ENCODE peak calls at places on chromosomes 5 and 9, in ten cellular contexts. One of them, this sample, is unnamed.

GRCh38 chr9:75941577-75942311 is 51.3 kb downstream of the PCSK5 start:
- DNase-seq in stimulated activated CD4-positive, alpha-beta T cell treated with anti-CD3 and anti-CD28 coated beads, Interleukin-2, amount 100 ng/mL, for 48 hours: no peak
- DNase-seq in SHP77 treated with DMSO at 0.1 percent for 48 hours: no peak
- DNase-seq in stimulated activated CD8-positive, alpha-beta memory T cell treated with anti-CD3 and anti-CD28 coated beads, Interleukin-15, amount 100 ng/mL, for 1 hour: no peak
- DNase-seq in stomach: no peak
- DNase-seq in activated naive CD8-positive, alpha-beta T cell treated with anti-CD3 and anti-CD28 coated beads, Interleukin-2, amount 50 U/mL, for 24 hours: no peak
- DNase-seq in activated CD8-positive, alpha-beta memory T cell treated with anti-CD3 and anti-CD28 coated beads for 4 hours: no peak
- DNase-seq in brain microvascular endothelial cell: no peak
- DNase-seq in hypothalamus: no peak
- DNase-seq in sciatic nerve: no peak
- DNase-seq in this sample: no peak

GRCh38 chr5:177592010-177592834 is at the start of gene TMED9:
- DNase-seq in stimulated activated CD4-positive, alpha-beta T cell treated with anti-CD3 and anti-CD28 coated beads, Interleukin-2, amount 100 ng/mL, for 48 hours: peak; percentile 89
- DNase-seq in SHP77 treated with DMSO at 0.1 percent for 48 hours: peak; percentile 46
- DNase-seq in stimulated activated CD8-positive, alpha-beta memory T cell treated with anti-CD3 and anti-CD28 coated beads, Interleukin-15, amount 100 ng/mL, for 1 hour: peak; percentile 67
- DNase-seq in stomach: peak; percentile 91
- DNase-seq in activated naive CD8-positive, alpha-beta T cell treated with anti-CD3 and anti-CD28 coated beads, Interleukin-2, amount 50 U/mL, for 24 hours: peak; percentile 88
- DNase-seq in activated CD8-positive, alpha-beta memory T cell treated with anti-CD3 and anti-CD28 coated beads for 4 hours: peak; percentile 70
- DNase-seq in brain microvascular endothelial cell: peak; percentile 78
- DNase-seq in hypothalamus: peak; percentile 85
- DNase-seq in sciatic nerve: peak; percentile 90
- DNase-seq in this sample: peak; percentile 88

GRCh38 chr5:133225671-133226152 is 173.9 kb downstream of the HSPA4 start:
- DNase-seq in stimulated activated CD4-positive, alpha-beta T cell treated with anti-CD3 and anti-CD28 coated beads, Interleukin-2, amount 100 ng/mL, for 48 hours: no peak
- DNase-seq in SHP77 treated with DMSO at 0.1 percent for 48 hours: no peak
- DNase-seq in stimulated activated CD8-positive, alpha-beta memory T cell treated with anti-CD3 and anti-CD28 coated beads, Interleukin-15, amount 100 ng/mL, for 1 hour: no peak
- DNase-seq in stomach: no peak
- DNase-seq in activated naive CD8-positive, alpha-beta T cell treated with anti-CD3 and anti-CD28 coated beads, Interleukin-2, amount 50 U/mL, for 24 hours: no peak
- DNase-seq in activated CD8-positive, alpha-beta memory T cell treated with anti-CD3 and anti-CD28 coated beads for 4 hours: no peak
- DNase-seq in brain microvascular endothelial cell: no peak
- DNase-seq in hypothalamus: no peak
- DNase-seq in sciatic nerve: no peak
- DNase-seq in this sample: no peak

GRCh38 chr5:154868702-154869101 is 10.3 kb downstream of the CNOT8 start:
- DNase-seq in stimulated activated CD4-positive, alpha-beta T cell treated with anti-CD3 and anti-CD28 coated beads, Interleukin-2, amount 100 ng/mL, for 48 hours: no peak
- DNase-seq in SHP77 treated with DMSO at 0.1 percent for 48 hours: no peak
- DNase-seq in stimulated activated CD8-positive, alpha-beta memory T cell treated with anti-CD3 and anti-CD28 coated beads, Interleukin-15, amount 100 ng/mL, for 1 hour: no peak
- DNase-seq in stomach: no peak
- DNase-seq in activated naive CD8-positive, alpha-beta T cell treated with anti-CD3 and anti-CD28 coated beads, Interleukin-2, amount 50 U/mL, for 24 hours: no peak
- DNase-seq in activated CD8-positive, alpha-beta memory T cell treated with anti-CD3 and anti-CD28 coated beads for 4 hours: no peak
- DNase-seq in brain microvascular endothelial cell: no peak
- DNase-seq in hypothalamus: no peak
- DNase-seq in sciatic nerve: no peak
- DNase-seq in this sample: peak; percentile 42

GRCh38 chr9:104863180-104863883 is 64.6 kb downstream of the ABCA1 start:
- DNase-seq in stimulated activated CD4-positive, alpha-beta T cell treated with anti-CD3 and anti-CD28 coated beads, Interleukin-2, amount 100 ng/mL, for 48 hours: peak; percentile 16
- DNase-seq in SHP77 treated with DMSO at 0.1 percent for 48 hours: peak; percentile 21
- DNase-seq in stimulated activated CD8-positive, alpha-beta memory T cell treated with anti-CD3 and anti-CD28 coated beads, Interleukin-15, amount 100 ng/mL, for 1 hour: peak; percentile 17
- DNase-seq in stomach: peak; percentile 38
- DNase-seq in activated naive CD8-positive, alpha-beta T cell treated with anti-CD3 and anti-CD28 coated beads, Interleukin-2, amount 50 U/mL, for 24 hours: peak; percentile 25
- DNase-seq in activated CD8-positive, alpha-beta memory T cell treated with anti-CD3 and anti-CD28 coated beads for 4 hours: no peak
- DNase-seq in brain microvascular endothelial cell: peak; percentile 79
- DNase-seq in hypothalamus: peak; percentile 20
- DNase-seq in sciatic nerve: no peak
- DNase-seq in this sample: no peak

GRCh38 chr9:136821333-136822031 is 13.7 kb downstream of the RABL6 start:
- DNase-seq in stimulated activated CD4-positive, alpha-beta T cell treated with anti-CD3 and anti-CD28 coated beads, Interleukin-2, amount 100 ng/mL, for 48 hours: no peak
- DNase-seq in SHP77 treated with DMSO at 0.1 percent for 48 hours: no peak
- DNase-seq in stimulated activated CD8-positive, alpha-beta memory T cell treated with anti-CD3 and anti-CD28 coated beads, Interleukin-15, amount 100 ng/mL, for 1 hour: no peak
- DNase-seq in stomach: no peak
- DNase-seq in activated naive CD8-positive, alpha-beta T cell treated with anti-CD3 and anti-CD28 coated beads, Interleukin-2, amount 50 U/mL, for 24 hours: no peak
- DNase-seq in activated CD8-positive, alpha-beta memory T cell treated with anti-CD3 and anti-CD28 coated beads for 4 hours: no peak
- DNase-seq in brain microvascular endothelial cell: no peak
- DNase-seq in hypothalamus: no peak
- DNase-seq in sciatic nerve: no peak
- DNase-seq in this sample: peak; percentile 69

GRCh38 chr5:69281114-69281513 is 46.4 kb downstream of the CDK7 start:
- DNase-seq in stimulated activated CD4-positive, alpha-beta T cell treated with anti-CD3 and anti-CD28 coated beads, Interleukin-2, amount 100 ng/mL, for 48 hours: no peak
- DNase-seq in SHP77 treated with DMSO at 0.1 percent for 48 hours: no peak
- DNase-seq in stimulated activated CD8-positive, alpha-beta memory T cell treated with anti-CD3 and anti-CD28 coated beads, Interleukin-15, amount 100 ng/mL, for 1 hour: no peak
- DNase-seq in stomach: no peak
- DNase-seq in activated naive CD8-positive, alpha-beta T cell treated with anti-CD3 and anti-CD28 coated beads, Interleukin-2, amount 50 U/mL, for 24 hours: no peak
- DNase-seq in activated CD8-positive, alpha-beta memory T cell treated with anti-CD3 and anti-CD28 coated beads for 4 hours: no peak
- DNase-seq in brain microvascular endothelial cell: no peak
- DNase-seq in hypothalamus: no peak
- DNase-seq in sciatic nerve: no peak
- DNase-seq in this sample: no peak

GRCh38 chr9:93461414-93461743 is 8.0 kb upstream of the FAM120AOS start:
- DNase-seq in stimulated activated CD4-positive, alpha-beta T cell treated with anti-CD3 and anti-CD28 coated beads, Interleukin-2, amount 100 ng/mL, for 48 hours: no peak
- DNase-seq in SHP77 treated with DMSO at 0.1 percent for 48 hours: no peak
- DNase-seq in stimulated activated CD8-positive, alpha-beta memory T cell treated with anti-CD3 and anti-CD28 coated beads, Interleukin-15, amount 100 ng/mL, for 1 hour: no peak
- DNase-seq in stomach: no peak
- DNase-seq in activated naive CD8-positive, alpha-beta T cell treated with anti-CD3 and anti-CD28 coated beads, Interleukin-2, amount 50 U/mL, for 24 hours: no peak
- DNase-seq in activated CD8-positive, alpha-beta memory T cell treated with anti-CD3 and anti-CD28 coated beads for 4 hours: no peak
- DNase-seq in brain microvascular endothelial cell: no peak
- DNase-seq in hypothalamus: no peak
- DNase-seq in sciatic nerve: no peak
- DNase-seq in this sample: no peak

GRCh38 chr9:101458955-101459631 is 23.5 kb upstream of the ALDOB start:
- DNase-seq in stimulated activated CD4-positive, alpha-beta T cell treated with anti-CD3 and anti-CD28 coated beads, Interleukin-2, amount 100 ng/mL, for 48 hours: no peak
- DNase-seq in SHP77 treated with DMSO at 0.1 percent for 48 hours: peak; percentile 59
- DNase-seq in stimulated activated CD8-positive, alpha-beta memory T cell treated with anti-CD3 and anti-CD28 coated beads, Interleukin-15, amount 100 ng/mL, for 1 hour: no peak
- DNase-seq in stomach: no peak
- DNase-seq in activated naive CD8-positive, alpha-beta T cell treated with anti-CD3 and anti-CD28 coated beads, Interleukin-2, amount 50 U/mL, for 24 hours: peak; percentile 2
- DNase-seq in activated CD8-positive, alpha-beta memory T cell treated with anti-CD3 and anti-CD28 coated beads for 4 hours: no peak
- DNase-seq in brain microvascular endothelial cell: peak; percentile 80
- DNase-seq in hypothalamus: no peak
- DNase-seq in sciatic nerve: no peak
- DNase-seq in this sample: no peak

GRCh38 chr5:83048811-83049210 is 28.4 kb downstream of the TMEM167A start:
- DNase-seq in stimulated activated CD4-positive, alpha-beta T cell treated with anti-CD3 and anti-CD28 coated beads, Interleukin-2, amount 100 ng/mL, for 48 hours: no peak
- DNase-seq in SHP77 treated with DMSO at 0.1 percent for 48 hours: no peak
- DNase-seq in stimulated activated CD8-positive, alpha-beta memory T cell treated with anti-CD3 and anti-CD28 coated beads, Interleukin-15, amount 100 ng/mL, for 1 hour: no peak
- DNase-seq in stomach: no peak
- DNase-seq in activated naive CD8-positive, alpha-beta T cell treated with anti-CD3 and anti-CD28 coated beads, Interleukin-2, amount 50 U/mL, for 24 hours: no peak
- DNase-seq in activated CD8-positive, alpha-beta memory T cell treated with anti-CD3 and anti-CD28 coated beads for 4 hours: no peak
- DNase-seq in brain microvascular endothelial cell: no peak
- DNase-seq in hypothalamus: no peak
- DNase-seq in sciatic nerve: no peak
- DNase-seq in this sample: no peak

GRCh38 chr9:21682981-21683380 is 119.5 kb upstream of the MTAP start:
- DNase-seq in stimulated activated CD4-positive, alpha-beta T cell treated with anti-CD3 and anti-CD28 coated beads, Interleukin-2, amount 100 ng/mL, for 48 hours: no peak
- DNase-seq in SHP77 treated with DMSO at 0.1 percent for 48 hours: no peak
- DNase-seq in stimulated activated CD8-positive, alpha-beta memory T cell treated with anti-CD3 and anti-CD28 coated beads, Interleukin-15, amount 100 ng/mL, for 1 hour: no peak
- DNase-seq in stomach: no peak
- DNase-seq in activated naive CD8-positive, alpha-beta T cell treated with anti-CD3 and anti-CD28 coated beads, Interleukin-2, amount 50 U/mL, for 24 hours: no peak
- DNase-seq in activated CD8-positive, alpha-beta memory T cell treated with anti-CD3 and anti-CD28 coated beads for 4 hours: no peak
- DNase-seq in brain microvascular endothelial cell: no peak
- DNase-seq in hypothalamus: no peak
- DNase-seq in sciatic nerve: no peak
- DNase-seq in this sample: no peak

GRCh38 chr5:132074091-132074771 is 642 bp downstream of the CSF2 start:
- DNase-seq in stimulated activated CD4-positive, alpha-beta T cell treated with anti-CD3 and anti-CD28 coated beads, Interleukin-2, amount 100 ng/mL, for 48 hours: no peak
- DNase-seq in SHP77 treated with DMSO at 0.1 percent for 48 hours: no peak
- DNase-seq in stimulated activated CD8-positive, alpha-beta memory T cell treated with anti-CD3 and anti-CD28 coated beads, Interleukin-15, amount 100 ng/mL, for 1 hour: no peak
- DNase-seq in stomach: no peak
- DNase-seq in activated naive CD8-positive, alpha-beta T cell treated with anti-CD3 and anti-CD28 coated beads, Interleukin-2, amount 50 U/mL, for 24 hours: no peak
- DNase-seq in activated CD8-positive, alpha-beta memory T cell treated with anti-CD3 and anti-CD28 coated beads for 4 hours: no peak
- DNase-seq in brain microvascular endothelial cell: no peak
- DNase-seq in hypothalamus: no peak
- DNase-seq in sciatic nerve: no peak
- DNase-seq in this sample: no peak

GRCh38 chr9:2967779-2968178 is 123.9 kb upstream of the PUM3 start:
- DNase-seq in stimulated activated CD4-positive, alpha-beta T cell treated with anti-CD3 and anti-CD28 coated beads, Interleukin-2, amount 100 ng/mL, for 48 hours: no peak
- DNase-seq in SHP77 treated with DMSO at 0.1 percent for 48 hours: no peak
- DNase-seq in stimulated activated CD8-positive, alpha-beta memory T cell treated with anti-CD3 and anti-CD28 coated beads, Interleukin-15, amount 100 ng/mL, for 1 hour: no peak
- DNase-seq in stomach: no peak
- DNase-seq in activated naive CD8-positive, alpha-beta T cell treated with anti-CD3 and anti-CD28 coated beads, Interleukin-2, amount 50 U/mL, for 24 hours: no peak
- DNase-seq in activated CD8-positive, alpha-beta memory T cell treated with anti-CD3 and anti-CD28 coated beads for 4 hours: no peak
- DNase-seq in brain microvascular endothelial cell: no peak
- DNase-seq in hypothalamus: no peak
- DNase-seq in sciatic nerve: no peak
- DNase-seq in this sample: no peak

GRCh38 chr9:95506692-95507455 is 9.9 kb downstream of the PTCH1 start:
- DNase-seq in stimulated activated CD4-positive, alpha-beta T cell treated with anti-CD3 and anti-CD28 coated beads, Interleukin-2, amount 100 ng/mL, for 48 hours: no peak
- DNase-seq in SHP77 treated with DMSO at 0.1 percent for 48 hours: peak; percentile 46
- DNase-seq in stimulated activated CD8-positive, alpha-beta memory T cell treated with anti-CD3 and anti-CD28 coated beads, Interleukin-15, amount 100 ng/mL, for 1 hour: no peak
- DNase-seq in stomach: peak; percentile 54
- DNase-seq in activated naive CD8-positive, alpha-beta T cell treated with anti-CD3 and anti-CD28 coated beads, Interleukin-2, amount 50 U/mL, for 24 hours: peak; percentile 36
- DNase-seq in activated CD8-positive, alpha-beta memory T cell treated with anti-CD3 and anti-CD28 coated beads for 4 hours: no peak
- DNase-seq in brain microvascular endothelial cell: peak; percentile 46
- DNase-seq in hypothalamus: peak; percentile 65
- DNase-seq in sciatic nerve: peak; percentile 76
- DNase-seq in this sample: peak; percentile 59

GRCh38 chr5:148730272-148730954 is 76.1 kb upstream of the HTR4 start:
- DNase-seq in stimulated activated CD4-positive, alpha-beta T cell treated with anti-CD3 and anti-CD28 coated beads, Interleukin-2, amount 100 ng/mL, for 48 hours: no peak
- DNase-seq in SHP77 treated with DMSO at 0.1 percent for 48 hours: no peak
- DNase-seq in stimulated activated CD8-positive, alpha-beta memory T cell treated with anti-CD3 and anti-CD28 coated beads, Interleukin-15, amount 100 ng/mL, for 1 hour: no peak
- DNase-seq in stomach: no peak
- DNase-seq in activated naive CD8-positive, alpha-beta T cell treated with anti-CD3 and anti-CD28 coated beads, Interleukin-2, amount 50 U/mL, for 24 hours: no peak
- DNase-seq in activated CD8-positive, alpha-beta memory T cell treated with anti-CD3 and anti-CD28 coated beads for 4 hours: no peak
- DNase-seq in brain microvascular endothelial cell: peak; percentile 56
- DNase-seq in hypothalamus: no peak
- DNase-seq in sciatic nerve: no peak
- DNase-seq in this sample: no peak

GRCh38 chr5:153350192-153350883 is 140.1 kb upstream of the GRIA1 start:
- DNase-seq in stimulated activated CD4-positive, alpha-beta T cell treated with anti-CD3 and anti-CD28 coated beads, Interleukin-2, amount 100 ng/mL, for 48 hours: no peak
- DNase-seq in SHP77 treated with DMSO at 0.1 percent for 48 hours: no peak
- DNase-seq in stimulated activated CD8-positive, alpha-beta memory T cell treated with anti-CD3 and anti-CD28 coated beads, Interleukin-15, amount 100 ng/mL, for 1 hour: no peak
- DNase-seq in stomach: no peak
- DNase-seq in activated naive CD8-positive, alpha-beta T cell treated with anti-CD3 and anti-CD28 coated beads, Interleukin-2, amount 50 U/mL, for 24 hours: no peak
- DNase-seq in activated CD8-positive, alpha-beta memory T cell treated with anti-CD3 and anti-CD28 coated beads for 4 hours: no peak
- DNase-seq in brain microvascular endothelial cell: no peak
- DNase-seq in hypothalamus: no peak
- DNase-seq in sciatic nerve: no peak
- DNase-seq in this sample: no peak

GRCh38 chr9:13778486-13779110 is 499.1 kb upstream of the MPDZ start:
- DNase-seq in stimulated activated CD4-positive, alpha-beta T cell treated with anti-CD3 and anti-CD28 coated beads, Interleukin-2, amount 100 ng/mL, for 48 hours: no peak
- DNase-seq in SHP77 treated with DMSO at 0.1 percent for 48 hours: no peak
- DNase-seq in stimulated activated CD8-positive, alpha-beta memory T cell treated with anti-CD3 and anti-CD28 coated beads, Interleukin-15, amount 100 ng/mL, for 1 hour: no peak
- DNase-seq in stomach: no peak
- DNase-seq in activated naive CD8-positive, alpha-beta T cell treated with anti-CD3 and anti-CD28 coated beads, Interleukin-2, amount 50 U/mL, for 24 hours: no peak
- DNase-seq in activated CD8-positive, alpha-beta memory T cell treated with anti-CD3 and anti-CD28 coated beads for 4 hours: no peak
- DNase-seq in brain microvascular endothelial cell: peak; percentile 35
- DNase-seq in hypothalamus: no peak
- DNase-seq in sciatic nerve: no peak
- DNase-seq in this sample: no peak

GRCh38 chr5:157479166-157479565 is 19.2 kb downstream of the NIPAL4 start:
- DNase-seq in stimulated activated CD4-positive, alpha-beta T cell treated with anti-CD3 and anti-CD28 coated beads, Interleukin-2, amount 100 ng/mL, for 48 hours: no peak
- DNase-seq in SHP77 treated with DMSO at 0.1 percent for 48 hours: no peak
- DNase-seq in stimulated activated CD8-positive, alpha-beta memory T cell treated with anti-CD3 and anti-CD28 coated beads, Interleukin-15, amount 100 ng/mL, for 1 hour: no peak
- DNase-seq in stomach: no peak
- DNase-seq in activated naive CD8-positive, alpha-beta T cell treated with anti-CD3 and anti-CD28 coated beads, Interleukin-2, amount 50 U/mL, for 24 hours: no peak
- DNase-seq in activated CD8-positive, alpha-beta memory T cell treated with anti-CD3 and anti-CD28 coated beads for 4 hours: no peak
- DNase-seq in brain microvascular endothelial cell: peak; percentile 27
- DNase-seq in hypothalamus: no peak
- DNase-seq in sciatic nerve: no peak
- DNase-seq in this sample: no peak

GRCh38 chr5:104088876-104089778 is 526.5 kb upstream of the NUDT12 start:
- DNase-seq in stimulated activated CD4-positive, alpha-beta T cell treated with anti-CD3 and anti-CD28 coated beads, Interleukin-2, amount 100 ng/mL, for 48 hours: no peak
- DNase-seq in SHP77 treated with DMSO at 0.1 percent for 48 hours: no peak
- DNase-seq in stimulated activated CD8-positive, alpha-beta memory T cell treated with anti-CD3 and anti-CD28 coated beads, Interleukin-15, amount 100 ng/mL, for 1 hour: no peak
- DNase-seq in stomach: no peak
- DNase-seq in activated naive CD8-positive, alpha-beta T cell treated with anti-CD3 and anti-CD28 coated beads, Interleukin-2, amount 50 U/mL, for 24 hours: no peak
- DNase-seq in activated CD8-positive, alpha-beta memory T cell treated with anti-CD3 and anti-CD28 coated beads for 4 hours: no peak
- DNase-seq in brain microvascular endothelial cell: no peak
- DNase-seq in hypothalamus: no peak
- DNase-seq in sciatic nerve: no peak
- DNase-seq in this sample: no peak

GRCh38 chr5:3605298-3606010 is 9.8 kb downstream of the IRX1 start:
- DNase-seq in stimulated activated CD4-positive, alpha-beta T cell treated with anti-CD3 and anti-CD28 coated beads, Interleukin-2, amount 100 ng/mL, for 48 hours: no peak
- DNase-seq in SHP77 treated with DMSO at 0.1 percent for 48 hours: no peak
- DNase-seq in stimulated activated CD8-positive, alpha-beta memory T cell treated with anti-CD3 and anti-CD28 coated beads, Interleukin-15, amount 100 ng/mL, for 1 hour: no peak
- DNase-seq in stomach: no peak
- DNase-seq in activated naive CD8-positive, alpha-beta T cell treated with anti-CD3 and anti-CD28 coated beads, Interleukin-2, amount 50 U/mL, for 24 hours: no peak
- DNase-seq in activated CD8-positive, alpha-beta memory T cell treated with anti-CD3 and anti-CD28 coated beads for 4 hours: no peak
- DNase-seq in brain microvascular endothelial cell: no peak
- DNase-seq in hypothalamus: peak; percentile 31
- DNase-seq in sciatic nerve: no peak
- DNase-seq in this sample: no peak

GRCh38 chr9:70003786-70004185 is 39.9 kb upstream of the MAMDC2 start:
- DNase-seq in stimulated activated CD4-positive, alpha-beta T cell treated with anti-CD3 and anti-CD28 coated beads, Interleukin-2, amount 100 ng/mL, for 48 hours: no peak
- DNase-seq in SHP77 treated with DMSO at 0.1 percent for 48 hours: no peak
- DNase-seq in stimulated activated CD8-positive, alpha-beta memory T cell treated with anti-CD3 and anti-CD28 coated beads, Interleukin-15, amount 100 ng/mL, for 1 hour: no peak
- DNase-seq in stomach: no peak
- DNase-seq in activated naive CD8-positive, alpha-beta T cell treated with anti-CD3 and anti-CD28 coated beads, Interleukin-2, amount 50 U/mL, for 24 hours: no peak
- DNase-seq in activated CD8-positive, alpha-beta memory T cell treated with anti-CD3 and anti-CD28 coated beads for 4 hours: no peak
- DNase-seq in brain microvascular endothelial cell: no peak
- DNase-seq in hypothalamus: no peak
- DNase-seq in sciatic nerve: no peak
- DNase-seq in this sample: no peak

GRCh38 chr5:150208187-150209015 is 18.5 kb downstream of the SLC6A7 start:
- DNase-seq in stimulated activated CD4-positive, alpha-beta T cell treated with anti-CD3 and anti-CD28 coated beads, Interleukin-2, amount 100 ng/mL, for 48 hours: no peak
- DNase-seq in SHP77 treated with DMSO at 0.1 percent for 48 hours: no peak
- DNase-seq in stimulated activated CD8-positive, alpha-beta memory T cell treated with anti-CD3 and anti-CD28 coated beads, Interleukin-15, amount 100 ng/mL, for 1 hour: no peak
- DNase-seq in stomach: no peak
- DNase-seq in activated naive CD8-positive, alpha-beta T cell treated with anti-CD3 and anti-CD28 coated beads, Interleukin-2, amount 50 U/mL, for 24 hours: no peak
- DNase-seq in activated CD8-positive, alpha-beta memory T cell treated with anti-CD3 and anti-CD28 coated beads for 4 hours: no peak
- DNase-seq in brain microvascular endothelial cell: peak; percentile 24
- DNase-seq in hypothalamus: no peak
- DNase-seq in sciatic nerve: no peak
- DNase-seq in this sample: no peak

GRCh38 chr5:14665110-14665822 is 748 bp downstream of the OTULIN start:
- DNase-seq in stimulated activated CD4-positive, alpha-beta T cell treated with anti-CD3 and anti-CD28 coated beads, Interleukin-2, amount 100 ng/mL, for 48 hours: no peak
- DNase-seq in SHP77 treated with DMSO at 0.1 percent for 48 hours: no peak
- DNase-seq in stimulated activated CD8-positive, alpha-beta memory T cell treated with anti-CD3 and anti-CD28 coated beads, Interleukin-15, amount 100 ng/mL, for 1 hour: no peak
- DNase-seq in stomach: peak; percentile 45
- DNase-seq in activated naive CD8-positive, alpha-beta T cell treated with anti-CD3 and anti-CD28 coated beads, Interleukin-2, amount 50 U/mL, for 24 hours: peak; percentile 38
- DNase-seq in activated CD8-positive, alpha-beta memory T cell treated with anti-CD3 and anti-CD28 coated beads for 4 hours: no peak
- DNase-seq in brain microvascular endothelial cell: no peak
- DNase-seq in hypothalamus: peak; percentile 16
- DNase-seq in sciatic nerve: no peak
- DNase-seq in this sample: no peak

GRCh38 chr9:73871636-73872035 is 625.5 kb upstream of the RORB start:
- DNase-seq in stimulated activated CD4-positive, alpha-beta T cell treated with anti-CD3 and anti-CD28 coated beads, Interleukin-2, amount 100 ng/mL, for 48 hours: no peak
- DNase-seq in SHP77 treated with DMSO at 0.1 percent for 48 hours: no peak
- DNase-seq in stimulated activated CD8-positive, alpha-beta memory T cell treated with anti-CD3 and anti-CD28 coated beads, Interleukin-15, amount 100 ng/mL, for 1 hour: no peak
- DNase-seq in stomach: no peak
- DNase-seq in activated naive CD8-positive, alpha-beta T cell treated with anti-CD3 and anti-CD28 coated beads, Interleukin-2, amount 50 U/mL, for 24 hours: no peak
- DNase-seq in activated CD8-positive, alpha-beta memory T cell treated with anti-CD3 and anti-CD28 coated beads for 4 hours: no peak
- DNase-seq in brain microvascular endothelial cell: no peak
- DNase-seq in hypothalamus: no peak
- DNase-seq in sciatic nerve: no peak
- DNase-seq in this sample: no peak

GRCh38 chr5:72106922-72107873 is at the start of gene MAP1B:
- DNase-seq in stimulated activated CD4-positive, alpha-beta T cell treated with anti-CD3 and anti-CD28 coated beads, Interleukin-2, amount 100 ng/mL, for 48 hours: no peak
- DNase-seq in SHP77 treated with DMSO at 0.1 percent for 48 hours: peak; percentile 88
- DNase-seq in stimulated activated CD8-positive, alpha-beta memory T cell treated with anti-CD3 and anti-CD28 coated beads, Interleukin-15, amount 100 ng/mL, for 1 hour: no peak
- DNase-seq in stomach: no peak
- DNase-seq in activated naive CD8-positive, alpha-beta T cell treated with anti-CD3 and anti-CD28 coated beads, Interleukin-2, amount 50 U/mL, for 24 hours: peak; percentile 4
- DNase-seq in activated CD8-positive, alpha-beta memory T cell treated with anti-CD3 and anti-CD28 coated beads for 4 hours: no peak
- DNase-seq in brain microvascular endothelial cell: peak; percentile 45
- DNase-seq in hypothalamus: peak; percentile 71
- DNase-seq in sciatic nerve: peak; percentile 81
- DNase-seq in this sample: peak; percentile 94

GRCh38 chr9:13427587-13427986 is 148.1 kb upstream of the MPDZ start:
- DNase-seq in stimulated activated CD4-positive, alpha-beta T cell treated with anti-CD3 and anti-CD28 coated beads, Interleukin-2, amount 100 ng/mL, for 48 hours: no peak
- DNase-seq in SHP77 treated with DMSO at 0.1 percent for 48 hours: peak; percentile 3
- DNase-seq in stimulated activated CD8-positive, alpha-beta memory T cell treated with anti-CD3 and anti-CD28 coated beads, Interleukin-15, amount 100 ng/mL, for 1 hour: no peak
- DNase-seq in stomach: no peak
- DNase-seq in activated naive CD8-positive, alpha-beta T cell treated with anti-CD3 and anti-CD28 coated beads, Interleukin-2, amount 50 U/mL, for 24 hours: no peak
- DNase-seq in activated CD8-positive, alpha-beta memory T cell treated with anti-CD3 and anti-CD28 coated beads for 4 hours: no peak
- DNase-seq in brain microvascular endothelial cell: peak; percentile 38
- DNase-seq in hypothalamus: no peak
- DNase-seq in sciatic nerve: no peak
- DNase-seq in this sample: no peak

GRCh38 chr9:105355810-105356209 is 92.0 kb upstream of the FSD1L start:
- DNase-seq in stimulated activated CD4-positive, alpha-beta T cell treated with anti-CD3 and anti-CD28 coated beads, Interleukin-2, amount 100 ng/mL, for 48 hours: no peak
- DNase-seq in SHP77 treated with DMSO at 0.1 percent for 48 hours: no peak
- DNase-seq in stimulated activated CD8-positive, alpha-beta memory T cell treated with anti-CD3 and anti-CD28 coated beads, Interleukin-15, amount 100 ng/mL, for 1 hour: no peak
- DNase-seq in stomach: no peak
- DNase-seq in activated naive CD8-positive, alpha-beta T cell treated with anti-CD3 and anti-CD28 coated beads, Interleukin-2, amount 50 U/mL, for 24 hours: no peak
- DNase-seq in activated CD8-positive, alpha-beta memory T cell treated with anti-CD3 and anti-CD28 coated beads for 4 hours: no peak
- DNase-seq in brain microvascular endothelial cell: peak; percentile 53
- DNase-seq in hypothalamus: no peak
- DNase-seq in sciatic nerve: no peak
- DNase-seq in this sample: no peak

GRCh38 chr9:128632486-128632885 is 24.2 kb downstream of the DYNC2I2 start:
- DNase-seq in stimulated activated CD4-positive, alpha-beta T cell treated with anti-CD3 and anti-CD28 coated beads, Interleukin-2, amount 100 ng/mL, for 48 hours: no peak
- DNase-seq in SHP77 treated with DMSO at 0.1 percent for 48 hours: no peak
- DNase-seq in stimulated activated CD8-positive, alpha-beta memory T cell treated with anti-CD3 and anti-CD28 coated beads, Interleukin-15, amount 100 ng/mL, for 1 hour: no peak
- DNase-seq in stomach: no peak
- DNase-seq in activated naive CD8-positive, alpha-beta T cell treated with anti-CD3 and anti-CD28 coated beads, Interleukin-2, amount 50 U/mL, for 24 hours: no peak
- DNase-seq in activated CD8-positive, alpha-beta memory T cell treated with anti-CD3 and anti-CD28 coated beads for 4 hours: no peak
- DNase-seq in brain microvascular endothelial cell: no peak
- DNase-seq in hypothalamus: no peak
- DNase-seq in sciatic nerve: no peak
- DNase-seq in this sample: no peak

This sample was measured in glutamatergic neuron.